ENCODE peak calls at places on chromosomes 13 and 19, in five cellular contexts. Z, J, V, P and D are unnamed samples.

GRCh38 chr19:19170053-19170945 is at the start of gene MEF2B:
- DNase-seq in J (peak), Z (peak), V (peak), P (no peak), D (peak)

GRCh38 chr13:30932481-30933333 is at the start of gene TEX26:
- DNase-seq in V (no peak), J (no peak), Z (no peak), P (no peak), D (no peak)

GRCh38 chr13:95153647-95154405 is 147.4 kb downstream of the ABCC4 start:
- DNase-seq in Z (no peak), V (no peak), J (no peak), P (no peak), D (no peak)

GRCh38 chr13:20105161-20105689 is 55.6 kb downstream of the GJA3 start:
- DNase-seq in J (no peak), Z (no peak), V (no peak), P (no peak), D (no peak)

GRCh38 chr13:20288561-20288960 is 56.4 kb upstream of the GJB6 start:
- DNase-seq in V (no peak), P (no peak), J (no peak), Z (no peak), D (no peak)

GRCh38 chr13:92074658-92075057 is 676.2 kb downstream of the GPC5 start:
- DNase-seq in V (no peak), P (peak), J (peak), Z (no peak), D (no peak)

GRCh38 chr13:74134777-74135305 is 637 bp upstream of the KLF12 start:
- DNase-seq in Z (peak), J (peak), P (no peak), V (peak), D (peak)

GRCh38 chr13:45464687-45465453 is at the start of gene COG3:
- DNase-seq in V (peak), P (peak), J (peak), Z (peak), D (peak)

GRCh38 chr13:52931913-52932312 is 83.5 kb upstream of the PCDH8 start:
- DNase-seq in P (no peak), Z (no peak), V (no peak), J (no peak), D (no peak)

GRCh38 chr13:24127116-24127631 is 33.3 kb upstream of the SPATA13 start:
- DNase-seq in P (no peak), Z (no peak), V (no peak), J (no peak), D (peak)

GRCh38 chr19:17323274-17323972 is 11.2 kb downstream of the ANO8 start:
- DNase-seq in V (no peak), Z (no peak), J (no peak), P (no peak), D (no peak)

GRCh38 chr19:36121486-36122124 is 6.3 kb downstream of the TBCB start:
- DNase-seq in Z (no peak), P (no peak), V (no peak), J (no peak), D (no peak)

GRCh38 chr13:72437458-72437857 is 290.0 kb downstream of the MZT1 start:
- DNase-seq in Z (no peak), J (no peak), P (no peak), V (no peak), D (no peak)

GRCh38 chr19:44653977-44654784 is 10.5 kb downstream of the PVR start:
- DNase-seq in V (peak), J (peak), Z (peak), P (peak), D (peak)

GRCh38 chr19:24159707-24160106 is 72.7 kb downstream of the ZNF254 start:
- DNase-seq in P (no peak), Z (no peak), V (no peak), J (peak), D (no peak)

GRCh38 chr13:53191091-53191490 is 162.5 kb downstream of the OLFM4 start:
- DNase-seq in J (no peak), Z (no peak), V (no peak), P (no peak), D (no peak)

GRCh38 chr13:28622286-28622685 is 36.6 kb upstream of the POMP start:
- DNase-seq in P (peak), J (no peak), V (no peak), Z (no peak), D (peak)

GRCh38 chr19:1935484-1936208 is 5.3 kb upstream of the CSNK1G2 start:
- DNase-seq in P (peak), V (no peak), Z (no peak), J (no peak), D (no peak)

GRCh38 chr13:36675213-36675536 is 1.4 kb downstream of the SERTM1 start:
- DNase-seq in P (no peak), V (no peak), Z (no peak), J (no peak), D (no peak)

GRCh38 chr19:16078311-16078758 is 2.0 kb downstream of the TPM4 start:
- DNase-seq in Z (no peak), J (peak), P (no peak), V (no peak), D (peak)

GRCh38 chr19:29549105-29550070 is 23.6 kb downstream of the VSTM2B start:
- DNase-seq in J (no peak), Z (no peak), P (no peak), V (no peak), D (no peak)

GRCh38 chr13:91347212-91347995 is at the start of gene MIR17HG:
- DNase-seq in Z (peak), V (peak), P (peak), J (peak), D (peak)

GRCh38 chr19:8097681-8098567 is 45.4 kb downstream of the CCL25 start:
- DNase-seq in Z (no peak), P (no peak), J (no peak), V (no peak), D (no peak)

GRCh38 chr19:11209892-11210655 is 12.7 kb upstream of the KANK2 start:
- DNase-seq in J (no peak), V (no peak), P (no peak), Z (no peak), D (no peak)